ENCODE peak calls at places on chromosomes 4 and X, in six cellular contexts. M, X, Q, L, S and V are unnamed samples.

GRCh38 chr4:181737744-181738143 is 505.5 kb upstream of the TENM3 start:
- DNase-seq in M (no peak), X (no peak), S (no peak), Q (no peak), L (no peak), V (no peak)

GRCh38 chr4:100949350-100949935 is 397.9 kb downstream of the PPP3CA start:
- DNase-seq in S (no peak), X (no peak), L (no peak), M (no peak), Q (no peak), V (no peak)

GRCh38 chr4:122762520-122762919 is 30.0 kb downstream of the BBS12 start:
- DNase-seq in X (no peak), M (no peak), Q (no peak), S (no peak), L (no peak), V (no peak)

GRCh38 chr4:183153190-183153916 is 54.3 kb downstream of the WWC2 start:
- DNase-seq in S (no peak), Q (no peak), L (no peak), M (no peak), X (no peak), V (no peak)

GRCh38 chrX:39409246-39409917 is 608.1 kb downstream of the MID1IP1 start:
- DNase-seq in X (no peak), M (no peak), Q (no peak), S (no peak), L (no peak), V (no peak)

GRCh38 chr4:39850727-39851126 is 127.0 kb downstream of the PDS5A start:
- DNase-seq in M (no peak), X (no peak), S (no peak), L (no peak), Q (no peak), V (no peak)

GRCh38 chr4:14247767-14248166 is 620.2 kb upstream of the BOD1L1 start:
- DNase-seq in Q (no peak), M (no peak), X (no peak), S (no peak), L (peak), V (no peak)

GRCh38 chr4:106136777-106137331 is 179.2 kb downstream of the TBCK start:
- DNase-seq in M (no peak), S (no peak), Q (no peak), L (no peak), X (no peak), V (no peak)

GRCh38 chr4:26671111-26671510 is 87.2 kb downstream of the TBC1D19 start:
- DNase-seq in M (no peak), L (no peak), X (no peak), S (no peak), Q (no peak), V (no peak)

GRCh38 chrX:130296743-130297142 is 28.0 kb upstream of the ZNF280C start:
- DNase-seq in S (no peak), M (no peak), X (no peak), L (no peak), Q (no peak), V (no peak)

GRCh38 chrX:3345281-3346081 is 971 bp downstream of the MXRA5 start:
- DNase-seq in S (peak), M (peak), Q (no peak), X (no peak), L (peak), V (no peak)

GRCh38 chr4:93084599-93085305 is 743.8 kb upstream of the ATOH1 start:
- DNase-seq in L (no peak), Q (no peak), X (no peak), M (no peak), S (no peak), V (no peak)

GRCh38 chr4:73676881-73677323 is 56.7 kb upstream of the RASSF6 start:
- DNase-seq in X (no peak), S (no peak), M (no peak), Q (no peak), L (no peak), V (no peak)

GRCh38 chr4:94452476-94453300 is 946 bp downstream of the PDLIM5 start:
- DNase-seq in S (peak), X (peak), M (peak), Q (peak), L (peak), V (peak)

GRCh38 chr4:26780524-26780923 is 80.1 kb upstream of the STIM2 start:
- DNase-seq in M (no peak), Q (no peak), S (no peak), X (no peak), L (no peak), V (no peak)

GRCh38 chr4:117560329-117560728 is 474.0 kb upstream of the NDST3 start:
- DNase-seq in L (no peak), X (peak), S (no peak), M (no peak), Q (no peak), V (no peak)

GRCh38 chr4:122617597-122618593 is 3.0 kb downstream of the IL21 start:
- DNase-seq in M (no peak), L (no peak), Q (no peak), X (no peak), S (no peak), V (no peak)

GRCh38 chr4:137934921-137935320 is 307.2 kb downstream of the SLC7A11 start:
- DNase-seq in M (no peak), S (no peak), X (no peak), L (no peak), Q (no peak), V (no peak)

GRCh38 chr4:94814237-94814636 is 56.5 kb downstream of the BMPR1B start:
- DNase-seq in X (no peak), S (no peak), Q (no peak), L (no peak), M (no peak), V (no peak)

GRCh38 chr4:74206088-74206826 is 48.3 kb downstream of the MTHFD2L start:
- DNase-seq in X (no peak), M (no peak), S (no peak), L (no peak), Q (no peak), V (no peak)

GRCh38 chrX:44062842-44063241 is 89.7 kb upstream of the NDP start:
- DNase-seq in S (no peak), X (no peak), Q (no peak), M (no peak), L (no peak), V (no peak)

GRCh38 chrX:129516402-129516801 is 6.9 kb downstream of the SMARCA1 start:
- DNase-seq in Q (no peak), L (no peak), S (no peak), M (no peak), X (no peak), V (no peak)

GRCh38 chrX:21487832-21488231 is 113.6 kb downstream of the CNKSR2 start:
- DNase-seq in S (no peak), X (no peak), L (no peak), Q (no peak), M (no peak), V (no peak)

GRCh38 chr4:18214656-18215055 is 193.1 kb upstream of the LCORL start:
- DNase-seq in M (no peak), X (no peak), S (no peak), L (no peak), Q (no peak), V (no peak)

GRCh38 chr4:73221734-73222133 is 36.9 kb downstream of the ANKRD17 start:
- DNase-seq in X (no peak), L (no peak), S (no peak), Q (no peak), M (no peak), V (no peak)

DNA sequence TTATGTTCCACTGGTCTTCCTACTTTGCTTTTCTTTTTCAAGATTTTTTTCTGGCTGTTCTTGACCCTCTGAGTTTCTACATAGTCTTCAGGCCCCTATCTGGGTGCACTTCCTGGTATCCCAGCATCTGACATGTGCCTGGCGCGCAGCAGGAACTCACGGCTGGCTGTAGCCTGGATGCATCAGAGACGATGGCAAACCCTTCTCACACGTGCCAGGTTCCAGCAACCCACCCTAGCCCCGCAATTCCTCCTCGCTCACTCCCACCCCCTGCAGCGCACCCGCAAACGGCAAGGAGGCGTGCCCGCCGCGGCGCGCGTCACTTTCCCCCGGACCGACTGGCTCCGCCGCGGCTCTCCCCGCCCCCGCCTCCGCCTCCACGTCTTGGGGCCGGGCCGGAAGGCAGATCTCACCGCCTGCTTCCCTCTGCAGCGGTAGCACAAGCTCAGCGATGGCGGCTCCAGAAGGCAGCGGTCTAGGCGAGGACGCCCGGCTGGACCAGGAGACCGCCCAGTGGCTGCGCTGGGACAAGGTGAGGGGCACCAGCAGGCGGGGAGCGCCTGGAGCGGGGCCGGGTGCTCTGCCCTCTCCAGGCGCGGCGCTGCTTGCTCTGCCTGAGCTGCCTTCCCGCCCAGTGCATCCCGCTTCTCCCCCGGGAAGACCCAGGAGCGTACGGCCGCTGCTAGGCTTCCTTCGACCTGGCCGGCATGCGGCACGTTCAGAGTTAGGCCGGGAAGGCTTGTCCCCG is at the start of gene PGM2:
- DNase-seq in S (peak), L (peak), M (peak), X (peak), Q (peak), V (peak)
- TF ChIP-seq POLR2A in S (no peak), L (peak), M (peak), X (peak), Q (peak), V (peak)

GRCh38 chr4:115219315-115219840 is 106.0 kb upstream of the NDST4 start:
- DNase-seq in Q (no peak), M (no peak), X (no peak), S (no peak), L (no peak), V (no peak)

GRCh38 chr4:115215935-115216334 is 102.5 kb upstream of the NDST4 start:
- DNase-seq in M (no peak), Q (no peak), X (no peak), S (no peak), L (no peak), V (no peak)

GRCh38 chr4:115222061-115222460 is 108.6 kb upstream of the NDST4 start:
- DNase-seq in X (no peak), Q (no peak), M (no peak), L (no peak), S (no peak), V (no peak)

GRCh38 chr4:115219862-115220261 is 106.4 kb upstream of the NDST4 start:
- DNase-seq in M (no peak), S (no peak), X (no peak), L (no peak), Q (no peak), V (no peak)
- TF ChIP-seq POLR2A in M (no peak), S (no peak), X (no peak), L (no peak), Q (no peak), V (no peak)

GRCh38 chrX:51747671-51748070 is 4.4 kb downstream of the GSPT2 start:
- DNase-seq in M (no peak), X (no peak), S (no peak), Q (no peak), L (no peak), V (no peak)

GRCh38 chrX:51742586-51742985 is 656 bp upstream of the GSPT2 start:
- DNase-seq in M (no peak), X (no peak), L (no peak), Q (no peak), S (no peak), V (no peak)

GRCh38 chrX:51743179-51743957 is at the start of gene GSPT2:
- DNase-seq in X (no peak), S (peak), L (peak), Q (peak), M (peak), V (peak)
- TF ChIP-seq POLR2A in X (no peak), S (no peak), L (peak), Q (no peak), M (no peak), V (peak)

GRCh38 chr4:38781854-38782261 is 932 bp downstream of the TLR10 start:
- DNase-seq in Q (no peak), M (no peak), X (no peak), L (no peak), S (no peak), V (no peak)

GRCh38 chr4:38785041-38785790 is 2.4 kb upstream of the TLR10 start:
- DNase-seq in M (no peak), S (no peak), X (no peak), L (no peak), Q (no peak), V (no peak)

GRCh38 chr4:38783109-38783460 is 295 bp upstream of the TLR10 start:
- DNase-seq in X (no peak), L (no peak), M (no peak), S (no peak), Q (no peak), V (no peak)

GRCh38 chr4:38784141-38784540 is 1.4 kb upstream of the TLR10 start:
- DNase-seq in X (no peak), Q (no peak), M (no peak), L (no peak), S (no peak), V (no peak)

GRCh38 chr4:38782452-38783108 is at the start of gene TLR10:
- DNase-seq in X (peak), L (peak), S (no peak), M (no peak), Q (peak), V (peak)
- TF ChIP-seq POLR2A in X (no peak), L (no peak), S (no peak), M (no peak), Q (no peak), V (no peak)

GRCh38 chr4:185577592-185577940 is 42.3 kb upstream of the PDLIM3 start:
- DNase-seq in S (no peak), X (no peak), L (no peak), Q (no peak), M (no peak), V (no peak)

GRCh38 chr4:185576918-185577591 is 41.7 kb upstream of the PDLIM3 start:
- DNase-seq in X (no peak), Q (no peak), M (no peak), L (no peak), S (no peak), V (no peak)

GRCh38 chr4:185576314-185576713 is 41.0 kb upstream of the PDLIM3 start:
- DNase-seq in Q (no peak), X (no peak), L (peak), M (no peak), S (no peak), V (no peak)

GRCh38 chr4:185570727-185571126 is 35.4 kb upstream of the PDLIM3 start:
- DNase-seq in L (no peak), Q (no peak), S (no peak), M (no peak), X (no peak), V (no peak)

DNA sequence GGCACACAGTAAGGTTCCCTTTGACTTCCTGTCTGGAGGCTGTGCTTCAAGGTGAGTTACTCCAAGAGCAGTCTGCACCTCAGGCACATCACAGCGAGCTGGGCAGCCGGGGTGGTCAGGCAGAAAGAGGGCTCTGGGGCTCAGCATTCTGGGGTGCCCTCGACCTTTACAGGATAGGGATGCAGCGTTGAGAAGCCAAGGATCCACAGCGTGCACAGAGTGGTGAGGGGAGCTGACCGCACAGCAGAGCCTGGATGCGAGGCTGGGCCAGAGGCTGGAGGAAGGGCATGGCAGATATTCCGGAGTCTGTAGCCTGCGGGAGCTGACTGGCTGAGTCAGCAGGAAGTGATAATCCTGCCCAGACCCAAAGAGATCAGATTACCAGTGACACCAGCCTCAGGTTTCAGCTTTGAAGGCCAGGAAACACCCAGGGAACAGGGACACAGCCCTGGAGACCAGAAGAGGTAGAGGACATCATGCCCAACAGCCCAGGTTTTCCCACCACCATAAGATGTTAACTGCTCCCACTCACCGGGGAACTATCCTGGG is 38.4 kb upstream of the PDLIM3 start:
- DNase-seq in M (no peak), L (peak), S (no peak), X (peak), Q (no peak), V (no peak)
- TF ChIP-seq POLR2A in M (no peak), L (no peak), S (no peak), X (peak), Q (no peak), V (no peak)

GRCh38 chr4:139740121-139740520 is 74.5 kb downstream of the MGST2 start:
- DNase-seq in S (no peak), M (no peak), X (no peak), Q (peak), L (peak), V (no peak)
- TF ChIP-seq POLR2A in S (no peak), M (no peak), X (no peak), Q (no peak), L (no peak), V (no peak)

GRCh38 chrX:30887288-30887687 is 1.8 kb downstream of the TAB3 start:
- DNase-seq in S (no peak), M (no peak), X (no peak), Q (no peak), L (no peak), V (no peak)

GRCh38 chrX:30888526-30889146 is 418 bp downstream of the TAB3 start:
- DNase-seq in Q (peak), X (no peak), S (no peak), L (no peak), M (no peak), V (peak)

GRCh38 chrX:30892591-30892990 is 3.5 kb upstream of the TAB3 start:
- DNase-seq in M (no peak), X (peak), S (no peak), Q (no peak), L (no peak), V (no peak)

GRCh38 chrX:30887721-30888120 is 1.3 kb downstream of the TAB3 start:
- DNase-seq in Q (no peak), L (no peak), M (no peak), X (no peak), S (no peak), V (no peak)

DNA sequence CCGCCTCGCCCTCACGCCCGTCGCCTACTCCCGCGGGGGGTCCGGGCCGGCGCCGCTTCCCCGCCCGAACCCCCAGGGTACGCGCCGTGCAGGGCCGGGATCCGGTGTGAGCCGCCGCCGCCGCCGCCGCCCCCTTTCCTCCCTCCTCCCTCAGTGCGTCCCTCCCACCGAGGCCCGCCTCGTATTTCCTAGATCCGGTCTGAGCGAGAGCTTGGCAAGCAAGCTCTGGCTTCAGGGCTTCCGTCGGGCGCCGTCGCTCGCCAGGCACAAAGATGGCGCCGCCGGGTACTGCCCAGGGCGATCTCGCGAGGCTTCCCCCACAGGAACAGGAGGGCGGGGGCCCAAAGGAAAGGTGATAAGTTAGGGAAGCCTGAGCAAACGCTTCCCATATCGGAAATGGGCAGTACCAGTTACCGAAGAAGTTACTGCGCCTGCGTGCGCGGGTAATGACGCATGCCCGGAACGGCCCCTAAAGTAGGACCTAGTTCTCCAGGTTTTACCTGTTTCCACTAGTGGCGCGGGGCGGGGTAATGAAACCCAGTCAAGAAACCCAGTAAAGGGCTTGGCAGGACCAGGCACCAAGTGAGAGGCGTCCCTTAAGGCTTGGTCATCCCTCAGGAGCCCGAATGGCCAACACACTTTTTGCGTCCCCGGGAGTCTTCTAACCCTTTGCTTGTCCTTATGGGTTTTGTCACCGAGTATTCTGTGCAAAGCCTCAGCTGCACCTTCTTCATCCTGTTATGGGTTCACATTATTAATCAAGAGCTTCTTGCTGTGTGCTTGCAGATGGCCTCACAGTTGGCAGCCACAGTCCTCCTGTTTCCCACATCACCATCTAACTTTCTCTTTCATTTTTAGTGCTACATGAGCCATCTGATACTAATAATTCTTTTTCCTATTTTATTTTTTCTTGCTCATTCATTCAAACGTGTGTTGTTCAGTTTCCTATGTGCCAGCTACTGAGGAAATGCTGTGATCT is at the start of gene TAB3:
- DNase-seq in Q (peak), X (peak), L (peak), S (peak), M (peak), V (peak)
- TF ChIP-seq POLR2A in Q (peak), X (no peak), L (peak), S (no peak), M (peak), V (peak)

GRCh38 chr4:6749340-6750171 is 33.0 kb upstream of the KIAA0232 start:
- DNase-seq in L (peak), S (peak), X (peak), M (peak), Q (peak), V (peak)
- TF ChIP-seq POLR2A in L (peak), S (no peak), X (no peak), M (no peak), Q (no peak), V (peak)